ENCODE peak calls at places on chromosomes 7 and 10, in seven cellular contexts. Y is CD8-positive, alpha-beta T cell; A is fibroblast of the aortic adventitia; I is fibroblast of lung; M is tibial nerve; F is foreskin fibroblast; Q is cardiac fibroblast. X is an unnamed sample.

GRCh38 chr7:12303507-12303906 is 92.4 kb downstream of the TMEM106B start:
- DNase-seq in I (no peak), F (peak), A (peak), Y (no peak), Q (peak), M (no peak), X (no peak)

GRCh38 chr7:50664461-50664922 is 99.3 kb upstream of the DDC start:
- DNase-seq in F (peak), Q (peak), A (peak), I (peak), Y (no peak), M (no peak), X (peak)

GRCh38 chr10:17428616-17429097 is 25.7 kb downstream of the ST8SIA6 start:
- DNase-seq in I (no peak), F (no peak), A (no peak), Y (peak), M (no peak), Q (no peak), X (no peak)

GRCh38 chr10:60139798-60140566 is 233.6 kb upstream of the CCDC6 start:
- DNase-seq in M (no peak), I (peak), A (peak), Q (peak), F (peak), Y (no peak), X (peak)

GRCh38 chr7:85508642-85509429 is 322.0 kb upstream of the SEMA3D start:
- DNase-seq in F (peak), Q (peak), I (peak), M (no peak), A (peak), Y (no peak), X (peak)

GRCh38 chr7:152869041-152869676 is 109.6 kb downstream of the ACTR3B start:
- DNase-seq in I (no peak), M (no peak), Y (no peak), Q (no peak), F (no peak), A (no peak), X (no peak)

GRCh38 chr7:65304175-65304574 is 69.5 kb upstream of the ZNF92 start:
- DNase-seq in Y (no peak), Q (no peak), A (no peak), F (no peak), I (no peak), M (no peak), X (no peak)

GRCh38 chr10:43237128-43237527 is 29.7 kb downstream of the RASGEF1A start:
- DNase-seq in Y (no peak), M (no peak), I (no peak), F (no peak), Q (no peak), A (no peak), X (no peak)

GRCh38 chr10:79056736-79057391 is 11.9 kb upstream of the ZMIZ1 start:
- DNase-seq in Y (no peak), I (no peak), A (no peak), Q (no peak), M (no peak), F (no peak), X (no peak)

GRCh38 chr10:127298396-127298795 is 102.0 kb upstream of the INSYN2A start:
- DNase-seq in F (peak), M (no peak), I (no peak), Y (no peak), A (no peak), Q (no peak), X (no peak)

GRCh38 chr7:148395990-148396716 is 194.4 kb upstream of the C7orf33 start:
- DNase-seq in A (no peak), Y (no peak), I (no peak), Q (no peak), M (no peak), F (no peak), X (no peak)

GRCh38 chr7:54833021-54833467 is 74.0 kb upstream of the SEC61G start:
- DNase-seq in I (no peak), M (no peak), A (no peak), Y (no peak), F (no peak), Q (no peak), X (no peak)
- H3K4me3 ChIP-seq in I (no peak), M (no peak), A (no peak), Y (no peak), F (no peak), Q (no peak), X (no peak)

DNA sequence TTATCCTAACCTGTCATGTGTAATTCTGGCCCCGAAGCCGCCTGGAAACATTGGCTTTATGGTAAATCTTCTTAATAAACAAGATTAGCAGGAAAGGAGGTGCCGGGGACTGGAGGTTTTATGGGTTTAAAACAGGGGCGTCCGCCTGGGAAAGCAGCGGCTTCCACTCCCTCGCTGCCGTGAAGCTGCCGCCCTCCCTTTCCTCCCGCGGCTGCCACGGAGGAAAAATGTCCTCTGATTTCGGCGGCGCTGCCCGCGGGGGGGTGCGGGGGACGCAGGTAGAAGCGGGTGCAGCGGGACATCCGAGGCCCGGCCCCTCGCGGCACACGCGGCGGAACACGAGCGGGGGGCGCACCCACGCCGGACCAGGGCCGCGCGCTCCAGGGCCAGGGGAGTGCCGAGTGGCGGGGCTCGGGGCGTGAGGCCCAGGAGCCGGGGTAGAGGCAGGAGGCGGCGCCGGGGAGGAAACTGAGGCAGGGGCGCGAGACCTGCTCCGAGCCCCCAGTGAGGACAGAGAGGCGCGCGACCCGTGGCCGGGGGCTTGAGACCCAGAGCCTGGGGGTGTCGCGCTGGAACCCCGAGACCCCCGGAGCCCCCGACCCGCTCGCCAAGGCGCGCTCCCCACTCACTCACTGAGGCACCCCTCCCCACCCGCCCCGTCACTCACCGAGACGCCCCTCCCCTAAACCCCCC is 978 bp downstream of the PTPRN2 start:
- DNase-seq in Y (no peak), Q (no peak), I (no peak), F (peak), M (no peak), A (no peak), X (no peak)
- H3K4me3 ChIP-seq in Y (no peak), Q (no peak), I (no peak), F (no peak), M (peak), A (no peak), X (no peak)

DNA sequence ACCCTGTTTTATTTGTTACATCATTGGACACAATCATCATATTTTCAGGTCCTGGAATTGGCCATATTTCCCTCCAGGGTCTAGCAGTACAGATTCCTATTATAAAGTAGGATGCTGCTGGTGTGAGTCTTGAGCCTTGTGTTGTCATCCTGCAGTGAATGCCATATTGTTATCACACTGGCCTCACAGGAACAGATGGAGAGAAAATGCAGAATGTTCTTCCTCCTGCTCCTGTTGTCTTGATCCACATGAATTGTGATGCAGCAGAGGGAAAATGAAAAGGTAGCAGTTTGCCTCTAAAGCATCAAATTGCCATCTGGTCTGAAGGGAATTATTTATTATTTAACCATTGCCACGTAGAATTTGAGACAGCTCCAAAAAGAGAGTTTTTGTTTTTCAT is 248.6 kb downstream of the GPAM start:
- DNase-seq in Y (no peak), Q (no peak), A (no peak), I (no peak), F (no peak), M (no peak), X (no peak)
- H3K4me3 ChIP-seq in Y (no peak), Q (no peak), A (no peak), I (no peak), F (no peak), M (no peak), X (no peak)

GRCh38 chr7:98618786-98619185 is 1.7 kb downstream of the NPTX2 start:
- DNase-seq in Y (no peak), A (peak), Q (no peak), F (peak), I (no peak), M (no peak), X (peak)

GRCh38 chr7:98617960-98618418 is 904 bp downstream of the NPTX2 start:
- DNase-seq in M (no peak), Q (no peak), F (peak), I (no peak), Y (no peak), A (no peak), X (peak)

GRCh38 chr7:98616381-98617050 is 569 bp upstream of the NPTX2 start:
- DNase-seq in A (no peak), F (no peak), I (no peak), M (no peak), Y (no peak), Q (no peak), X (peak)

GRCh38 chr7:98619450-98620321 is 2.6 kb downstream of the NPTX2 start:
- DNase-seq in A (peak), Q (peak), F (peak), M (no peak), Y (no peak), I (no peak), X (peak)

DNA sequence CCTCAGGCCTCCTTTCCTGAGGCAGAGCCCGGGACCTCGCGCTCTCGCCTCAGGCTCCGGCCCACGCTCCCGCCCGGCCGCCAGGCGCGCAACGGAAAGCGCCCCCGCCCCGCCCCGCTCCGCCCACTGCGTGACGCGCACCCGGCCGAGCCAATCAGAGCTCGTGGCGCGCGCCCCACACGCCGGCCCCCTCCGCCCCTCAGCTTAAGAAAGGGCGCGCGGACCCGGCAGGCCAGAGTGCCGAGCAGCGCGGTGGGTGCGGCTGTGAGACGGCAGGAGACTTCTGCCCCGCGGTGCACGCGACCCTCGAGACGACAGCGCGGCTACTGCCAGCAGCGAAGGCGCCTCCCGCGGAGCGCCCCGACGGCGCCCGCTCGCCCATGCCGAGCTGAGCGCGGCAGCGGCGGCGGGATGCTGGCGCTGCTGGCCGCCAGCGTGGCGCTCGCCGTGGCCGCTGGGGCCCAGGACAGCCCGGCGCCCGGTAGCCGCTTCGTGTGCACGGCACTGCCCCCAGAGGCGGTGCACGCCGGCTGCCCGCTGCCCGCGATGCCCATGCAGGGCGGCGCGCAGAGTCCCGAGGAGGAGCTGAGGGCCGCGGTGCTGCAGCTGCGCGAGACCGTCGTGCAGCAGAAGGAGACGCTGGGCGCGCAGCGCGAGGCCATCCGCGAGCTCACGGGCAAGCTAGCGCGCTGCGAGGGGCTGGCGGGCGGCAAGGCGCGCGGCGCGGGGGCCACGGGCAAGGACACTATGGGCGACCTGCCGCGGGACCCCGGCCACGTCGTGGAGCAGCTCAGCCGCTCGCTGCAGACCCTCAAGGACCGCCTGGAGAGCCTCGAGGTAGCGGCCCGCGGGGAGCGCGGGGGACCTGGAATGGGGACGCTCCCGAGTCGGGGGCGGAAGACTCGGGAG is at the start of gene NPTX2:
- DNase-seq in A (peak), M (no peak), I (no peak), F (peak), Q (peak), Y (no peak), X (peak)
- H3K4me3 ChIP-seq in A (peak), M (peak), I (no peak), F (no peak), Q (no peak), Y (no peak), X (no peak)

GRCh38 chr7:151735186-151735853 is 141.6 kb downstream of the PRKAG2 start:
- DNase-seq in Y (no peak), A (no peak), F (no peak), I (no peak), M (no peak), Q (no peak), X (no peak)
- H3K4me3 ChIP-seq in Y (no peak), A (no peak), F (peak), I (peak), M (no peak), Q (peak), X (peak)

DNA sequence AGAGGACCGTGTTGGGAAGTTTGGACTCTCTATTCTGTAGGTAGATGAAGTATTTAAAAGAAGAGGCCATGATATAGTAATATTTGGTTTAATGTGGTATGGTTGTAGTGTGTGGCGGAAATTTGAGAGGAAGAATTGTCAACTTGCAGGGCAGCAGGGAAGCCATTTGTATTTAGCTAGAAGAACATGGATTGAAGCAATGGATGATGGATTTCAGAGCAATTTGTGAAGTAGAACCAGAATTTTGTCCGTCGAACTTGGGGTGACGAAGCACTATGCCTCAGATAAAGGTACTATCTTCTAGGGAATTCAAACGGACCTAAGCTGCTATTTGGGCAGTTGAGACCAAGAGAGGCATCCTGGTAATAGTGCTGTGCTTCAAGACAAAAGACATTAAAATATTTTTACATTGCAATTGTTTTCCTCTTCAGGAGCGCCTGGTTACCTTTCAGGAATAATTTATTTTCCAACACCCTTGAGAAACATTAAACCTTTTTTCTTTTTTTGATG is 615 bp upstream of the WBP1L start:
- DNase-seq in Y (no peak), F (no peak), Q (no peak), M (no peak), I (no peak), A (no peak), X (no peak)
- H3K4me3 ChIP-seq in Y (peak), F (no peak), Q (no peak), M (peak), I (peak), A (no peak), X (peak)

DNA sequence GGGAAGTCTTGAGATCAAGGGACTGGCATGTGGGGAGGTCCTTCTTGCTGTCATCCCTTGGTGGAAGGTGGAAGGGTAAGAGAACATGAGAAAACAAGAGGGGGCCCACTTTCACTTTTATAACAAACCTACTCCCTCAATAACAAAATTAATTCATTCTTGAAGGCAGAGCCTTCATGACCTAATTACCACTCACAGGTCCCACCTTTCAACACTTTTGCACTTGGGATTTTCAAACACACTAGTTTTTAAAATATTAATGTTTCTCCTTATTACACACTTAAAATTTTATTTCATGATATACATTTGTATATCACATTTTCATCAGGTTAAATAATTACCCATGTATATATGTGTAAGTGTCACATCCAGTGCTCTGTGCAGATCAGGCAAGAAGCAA is 2.0 kb downstream of the ST7 start:
- DNase-seq in Y (no peak), I (no peak), A (no peak), M (no peak), Q (no peak), F (no peak), X (no peak)
- H3K4me3 ChIP-seq in Y (no peak), I (peak), A (peak), M (no peak), Q (peak), F (peak), X (peak)